ENCODE peak calls at places on chromosomes 13 and 19, in four cellular contexts. T, V, Y and H are unnamed samples.

GRCh38 chr13:57874530-57874929 is 243.0 kb downstream of the PCDH17 start:
- DNase-seq in Y (no peak), V (no peak), T (no peak), H (no peak)

GRCh38 chr13:24074687-24075086 is 85.8 kb upstream of the SPATA13 start:
- DNase-seq in T (no peak), Y (no peak), V (no peak), H (no peak)

GRCh38 chr19:18649371-18650047 is 12.7 kb downstream of the KLHL26 start:
- DNase-seq in Y (no peak), T (no peak), V (no peak), H (no peak)

GRCh38 chr19:7912144-7912696 is 2.4 kb upstream of the TGFBR3L start:
- DNase-seq in V (no peak), Y (no peak), T (no peak), H (no peak)

GRCh38 chr13:22278336-22278929 is 607.6 kb downstream of the FGF9 start:
- DNase-seq in T (no peak), V (no peak), Y (peak; percentile 53), H (peak; percentile 81)

GRCh38 chr13:37816276-37816675 is 53.3 kb downstream of the TRPC4 start:
- DNase-seq in T (no peak), V (no peak), Y (no peak), H (no peak)

GRCh38 chr19:41933693-41934426 is 5.6 kb upstream of the ERFL start:
- DNase-seq in T (no peak), Y (no peak), V (no peak), H (no peak)

GRCh38 chr13:110319774-110320509 is 12.9 kb downstream of the COL4A2 start:
- DNase-seq in T (peak; percentile 62), Y (no peak), V (no peak), H (no peak)

DNA sequence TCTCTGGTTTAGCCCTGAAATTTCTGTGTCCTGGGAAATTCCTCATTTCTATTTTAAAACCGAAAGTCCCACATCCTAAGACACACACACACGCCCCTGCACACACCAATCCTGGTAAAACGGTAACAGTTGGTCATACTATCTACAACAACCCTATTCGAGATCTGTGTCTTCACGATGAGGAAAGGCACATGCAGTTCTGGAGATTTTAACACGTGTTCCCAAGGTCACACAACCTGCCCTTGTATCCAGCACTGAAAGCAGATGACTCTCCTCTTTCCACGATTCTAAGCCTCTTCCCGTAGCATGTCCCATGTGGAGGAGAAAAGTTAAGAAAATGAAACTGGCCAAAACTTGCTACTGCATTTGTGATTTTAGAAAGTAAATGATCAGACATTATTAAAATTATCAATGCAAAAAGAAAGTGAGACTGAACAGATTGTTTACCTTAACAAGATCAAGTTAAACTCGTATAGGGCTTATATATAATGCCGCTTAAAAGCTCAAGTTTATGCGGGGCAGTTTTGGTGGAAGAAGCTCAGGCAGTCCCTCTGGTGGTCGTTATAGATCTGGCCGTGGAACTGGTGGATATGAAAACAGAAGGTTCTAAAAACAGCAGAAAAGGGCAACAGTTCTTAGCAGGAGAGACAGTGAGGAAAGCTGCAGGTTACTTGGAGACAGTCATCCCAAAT is 32.7 kb downstream of the VSTM1 start:
- DNase-seq in T (no peak), Y (no peak), V (no peak), H (no peak)
- H3K4me3 ChIP-seq in T (peak overlapping the region; percentile 11), Y (no peak overlapping the region), V (peak overlapping the region; percentile 25), H (no peak overlapping the region)

DNA sequence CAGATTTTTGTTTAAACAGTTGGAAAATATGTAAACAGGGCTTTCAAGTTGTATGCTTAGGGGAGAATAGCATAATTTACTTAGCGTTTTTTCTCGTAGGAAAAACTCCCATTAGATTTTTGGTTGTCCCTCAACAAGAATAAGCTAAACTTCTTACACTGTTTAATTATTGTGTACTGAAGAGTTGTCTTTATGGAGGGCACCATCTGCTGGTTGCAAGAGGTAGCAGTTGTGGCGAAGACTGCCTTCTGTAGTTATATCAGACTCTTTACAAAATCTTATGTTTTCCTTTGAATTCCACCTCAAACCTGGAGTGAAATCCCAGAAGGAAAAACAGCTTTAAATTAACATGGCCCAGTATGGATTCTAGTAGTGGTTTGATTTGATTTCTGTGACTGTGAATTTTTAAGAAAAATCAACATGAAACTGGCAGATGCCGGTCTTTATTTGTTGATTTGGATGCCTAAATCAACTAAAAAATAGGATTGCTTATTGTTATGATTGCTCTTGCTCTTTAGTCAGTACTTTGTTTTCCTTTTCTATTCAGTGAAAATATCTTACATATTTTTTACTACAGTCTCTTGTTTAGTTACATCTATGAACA is 53.4 kb downstream of the PDS5B start:
- DNase-seq in V (no peak), Y (peak; percentile 33), T (peak; percentile 17), H (peak; percentile 73)
- TF ChIP-seq CTCF in V (no peak), Y (peak; percentile 73), T (peak; percentile 61), H (peak; percentile 74)

GRCh38 chr19:1286859-1287621 is 1.4 kb downstream of the EFNA2 start:
- DNase-seq in V (no peak), T (no peak), Y (no peak), H (no peak)
- H3K4me3 ChIP-seq in V (no peak overlapping the region), T (peak overlapping the region; percentile 62), Y (no peak overlapping the region), H (no peak overlapping the region)

GRCh38 chr13:36475468-36475867 is 43.2 kb downstream of the CCNA1 start:
- DNase-seq in Y (no peak), V (no peak), T (no peak), H (no peak)
- TF ChIP-seq CTCF in Y (no peak), V (no peak), T (no peak), H (no peak)

GRCh38 chr13:44305845-44306244 is 67.8 kb upstream of the SERP2 start:
- DNase-seq in V (no peak), T (no peak), Y (no peak), H (no peak)
- H3K4me3 ChIP-seq in V (peak overlapping the region; percentile 0), T (no peak overlapping the region), Y (no peak overlapping the region), H (no peak overlapping the region)

GRCh38 chr19:54035215-54036178 is 28.2 kb downstream of the VSTM1 start:
- DNase-seq in T (no peak), Y (no peak), V (no peak), H (no peak)

GRCh38 chr19:54024660-54025059 is 33.2 kb downstream of the CACNG6 start:
- DNase-seq in Y (no peak), T (no peak), V (no peak), H (no peak)

GRCh38 chr19:54026656-54027055 is 35.2 kb downstream of the CACNG6 start:
- DNase-seq in Y (no peak), T (no peak), V (no peak), H (no peak)

GRCh38 chr19:54029930-54030490 is 33.7 kb downstream of the VSTM1 start:
- DNase-seq in Y (peak; percentile 32), T (peak; percentile 70), V (no peak), H (peak; percentile 9)
- TF ChIP-seq CTCF in Y (peak; percentile 48), T (peak; percentile 91), V (no peak), H (peak; percentile 30)

GRCh38 chr13:107003911-107004310 is 436.0 kb upstream of the ARGLU1 start:
- DNase-seq in T (no peak), Y (no peak), V (no peak), H (no peak)

GRCh38 chr13:106997219-106997618 is 429.3 kb upstream of the ARGLU1 start:
- DNase-seq in T (no peak), V (no peak), Y (no peak), H (no peak)

GRCh38 chr13:106997696-106998095 is 429.8 kb upstream of the ARGLU1 start:
- DNase-seq in Y (no peak), T (no peak), V (no peak), H (no peak)

GRCh38 chr13:106998664-106999063 is 430.7 kb upstream of the ARGLU1 start:
- DNase-seq in V (no peak), Y (no peak), T (no peak), H (no peak)
- H3K4me3 ChIP-seq in V (no peak overlapping the region), Y (no peak overlapping the region), T (no peak overlapping the region), H (no peak overlapping the region)

GRCh38 chr13:27622102-27622820 is 569 bp downstream of the POLR1D start:
- DNase-seq in Y (no peak), T (no peak), V (no peak), H (no peak)
- TF ChIP-seq CTCF in Y (no peak), T (no peak), V (no peak), H (no peak)

DNA sequence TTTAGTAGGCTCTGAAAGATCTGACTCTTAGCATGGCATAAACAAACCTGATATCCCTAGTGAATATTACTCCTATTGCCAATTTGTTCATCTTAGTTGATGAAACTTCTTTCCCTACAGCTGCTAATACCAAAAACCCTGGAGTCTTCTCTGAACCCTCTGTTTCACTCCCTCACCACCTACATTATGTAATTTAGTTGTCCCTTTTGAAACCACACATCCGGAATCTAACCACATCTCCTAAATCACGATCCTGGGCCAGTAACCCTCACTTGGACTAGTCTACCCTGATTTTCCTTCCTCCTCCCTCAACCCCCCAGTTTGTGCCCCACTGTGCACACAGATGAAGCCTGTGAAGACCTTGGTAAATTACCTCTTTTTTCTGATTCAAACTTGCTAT is 1.2 kb downstream of the ZNF256 start:
- DNase-seq in T (no peak), Y (no peak), V (no peak), H (no peak)
- H3K4me3 ChIP-seq in T (no peak overlapping the region), Y (peak overlapping the region; percentile 97), V (peak overlapping the region; percentile 95), H (peak overlapping the region; percentile 85)

GRCh38 chr13:29845440-29846056 is 4.9 kb downstream of the UBL3 start:
- DNase-seq in Y (no peak), V (no peak), T (no peak), H (no peak)
- TF ChIP-seq CTCF in Y (peak; percentile 53), V (peak; percentile 12), T (peak; percentile 39), H (no peak)